ENCODE peak calls at places on chromosomes 3 and 15, in six cellular contexts. One of them, this sample, is unnamed. For H3K27me3, the result is how much of the 10 kb centered on the place peaks cover.

GRCh38 chr15:77031376-77032050 is 36.6 kb downstream of the PSTPIP1 start:
- DNase-seq in H9: peak
- DNase-seq in IMR-90: peak
- DNase-seq in mesenchymal stem cell: no peak
- DNase-seq in H1: no peak
- DNase-seq in mesendoderm: no peak
- DNase-seq in this sample: no peak

GRCh38 chr3:184635126-184635525 is 73.5 kb downstream of the EPHB3 start:
- DNase-seq in mesendoderm: no peak
- DNase-seq in IMR-90: no peak
- DNase-seq in H9: no peak
- DNase-seq in mesenchymal stem cell: no peak
- DNase-seq in H1: no peak
- DNase-seq in this sample: no peak

GRCh38 chr3:159824341-159824740 is 164.3 kb upstream of the IL12A start:
- DNase-seq in IMR-90: peak
- DNase-seq in mesendoderm: no peak
- DNase-seq in H9: no peak
- DNase-seq in H1: no peak
- DNase-seq in mesenchymal stem cell: peak
- DNase-seq in this sample: no peak

GRCh38 chr15:37004981-37005735 is 95.2 kb downstream of the MEIS2 start:
- DNase-seq in H1: no peak
- DNase-seq in mesenchymal stem cell: no peak
- DNase-seq in H9: no peak
- DNase-seq in mesendoderm: no peak
- DNase-seq in IMR-90: no peak
- DNase-seq in this sample: no peak

GRCh38 chr3:38039899-38040261 is 872 bp downstream of the DLEC1 start:
- DNase-seq in IMR-90: peak
- DNase-seq in H9: peak
- DNase-seq in mesendoderm: peak
- DNase-seq in mesenchymal stem cell: peak
- DNase-seq in H1: no peak
- DNase-seq in this sample: no peak

GRCh38 chr15:65869954-65870871 is 922 bp downstream of the RAB11A start:
- DNase-seq in H9: peak
- DNase-seq in mesenchymal stem cell: peak
- DNase-seq in mesendoderm: peak
- DNase-seq in IMR-90: peak
- DNase-seq in H1: no peak
- DNase-seq in this sample: peak

GRCh38 chr15:99121691-99122410 is 17.0 kb downstream of the SYNM start:
- DNase-seq in IMR-90: no peak
- DNase-seq in mesendoderm: no peak
- DNase-seq in H9: no peak
- DNase-seq in mesenchymal stem cell: no peak
- DNase-seq in H1: no peak
- DNase-seq in this sample: no peak

GRCh38 chr15:64090527-64090926 is 3.1 kb downstream of the CIAO2A start:
- DNase-seq in mesendoderm: no peak
- DNase-seq in H9: no peak
- DNase-seq in mesenchymal stem cell: no peak
- DNase-seq in H1: no peak
- DNase-seq in IMR-90: no peak
- DNase-seq in this sample: no peak

GRCh38 chr3:183586477-183586876 is 31.0 kb upstream of the KLHL6 start:
- DNase-seq in H1: no peak
- DNase-seq in IMR-90: no peak
- DNase-seq in H9: no peak
- DNase-seq in mesendoderm: no peak
- DNase-seq in mesenchymal stem cell: no peak
- DNase-seq in this sample: no peak

GRCh38 chr3:110528305-110529121 is 543.1 kb upstream of the NECTIN3 start:
- DNase-seq in mesenchymal stem cell: no peak
- DNase-seq in H1: no peak
- DNase-seq in H9: no peak
- DNase-seq in mesendoderm: no peak
- DNase-seq in IMR-90: peak
- DNase-seq in this sample: no peak
- H2BK15ac ChIP-seq in mesenchymal stem cell: peak
- H2BK15ac ChIP-seq in H1: no peak
- H2BK15ac ChIP-seq in H9: no peak
- H2BK15ac ChIP-seq in mesendoderm: no peak
- H2BK15ac ChIP-seq in IMR-90: peak
- H2BK15ac ChIP-seq in this sample: no peak

DNA sequence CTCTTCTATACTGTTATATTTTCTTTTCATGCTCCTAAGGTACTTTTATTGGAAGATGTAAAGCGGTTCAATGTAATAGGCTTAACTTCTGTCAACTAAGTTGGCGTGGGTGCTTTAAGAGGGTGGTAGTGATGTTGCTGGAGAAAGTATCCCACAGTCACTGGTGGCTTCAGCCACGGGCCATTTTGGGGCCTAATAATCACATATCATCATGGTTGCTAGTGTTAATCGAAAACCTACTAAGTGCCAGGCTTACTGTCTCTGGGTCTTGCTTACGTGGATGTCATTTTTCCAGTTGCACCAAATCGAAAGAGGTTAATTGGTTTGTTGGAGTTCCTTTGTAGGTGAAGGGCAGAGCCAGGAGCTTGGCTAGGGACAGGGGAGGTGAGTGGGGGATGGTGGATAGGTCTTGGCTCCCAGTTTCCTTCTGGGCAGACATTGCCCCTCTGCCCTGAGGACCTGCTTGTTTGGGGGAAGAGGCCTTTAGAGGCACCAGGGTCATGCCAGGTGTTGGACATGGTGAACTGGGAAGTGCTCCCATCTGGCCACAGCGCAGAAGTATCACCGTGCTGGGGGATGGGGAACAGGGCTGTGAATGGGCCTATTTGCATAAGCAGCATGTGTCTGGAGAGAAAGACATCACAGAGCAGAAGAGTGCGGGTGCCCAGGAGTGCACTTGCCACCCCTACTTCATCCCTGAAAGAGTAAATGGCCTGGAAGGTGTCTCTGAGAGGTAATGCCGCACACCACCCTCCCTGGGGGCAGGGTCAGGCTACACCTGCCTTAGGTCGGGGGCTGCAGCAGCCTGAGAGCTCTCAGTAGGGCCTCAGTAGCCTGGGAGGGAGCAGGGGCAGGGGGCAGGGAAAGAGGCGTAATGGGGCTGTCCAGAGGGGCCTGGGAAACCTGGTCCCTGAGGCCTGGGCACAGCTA is 62.4 kb upstream of the POLG start:
- DNase-seq in mesendoderm: no peak
- DNase-seq in IMR-90: no peak
- DNase-seq in H1: no peak
- DNase-seq in H9: peak
- DNase-seq in mesenchymal stem cell: no peak
- DNase-seq in this sample: no peak
- H3K27me3 ChIP-seq in mesendoderm: half or more
- H3K27me3 ChIP-seq in IMR-90: half or more
- H3K27me3 ChIP-seq in H1: half or more
- H3K27me3 ChIP-seq in H9: half or more
- H3K27me3 ChIP-seq in mesenchymal stem cell: half or more
- H3K27me3 ChIP-seq in this sample: half or more

DNA sequence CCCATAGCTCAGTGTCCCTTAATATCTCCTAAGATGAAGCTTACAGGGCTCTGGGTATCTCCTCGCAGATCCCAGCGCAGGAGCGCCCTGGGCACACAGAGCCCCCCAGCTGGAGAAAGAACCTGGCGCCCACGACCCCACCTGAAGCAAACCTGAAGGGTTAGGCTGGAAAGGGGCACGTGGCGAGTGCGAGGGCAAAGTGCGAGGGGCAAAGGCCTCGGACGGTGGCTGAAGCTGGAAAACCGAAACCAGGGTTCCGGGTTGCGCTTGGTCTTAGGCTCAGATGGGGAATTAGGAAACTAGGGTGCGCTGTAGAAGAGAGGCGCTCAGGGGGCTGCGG is 3.9 kb downstream of the SOX14 start:
- DNase-seq in H9: no peak
- DNase-seq in mesenchymal stem cell: no peak
- DNase-seq in IMR-90: no peak
- DNase-seq in H1: no peak
- DNase-seq in mesendoderm: no peak
- DNase-seq in this sample: no peak
- H3K23ac ChIP-seq in H9: no peak
- H3K23ac ChIP-seq in mesenchymal stem cell: peak
- H3K23ac ChIP-seq in IMR-90: no peak
- H3K23ac ChIP-seq in H1: no peak
- H3K23ac ChIP-seq in mesendoderm: no peak
- H3K23ac ChIP-seq in this sample: no peak

GRCh38 chr3:63523100-63523499 is 129.4 kb upstream of the SNTN start:
- DNase-seq in mesendoderm: peak
- DNase-seq in H9: peak
- DNase-seq in H1: no peak
- DNase-seq in mesenchymal stem cell: no peak
- DNase-seq in IMR-90: no peak
- DNase-seq in this sample: peak
- H2BK15ac ChIP-seq in mesendoderm: no peak
- H2BK15ac ChIP-seq in H9: no peak
- H2BK15ac ChIP-seq in H1: no peak
- H2BK15ac ChIP-seq in mesenchymal stem cell: no peak
- H2BK15ac ChIP-seq in IMR-90: no peak
- H2BK15ac ChIP-seq in this sample: no peak

GRCh38 chr3:164023480-164023879 is 1054.8 kb downstream of the SI start:
- DNase-seq in H9: no peak
- DNase-seq in IMR-90: no peak
- DNase-seq in mesenchymal stem cell: no peak
- DNase-seq in H1: no peak
- DNase-seq in mesendoderm: no peak
- DNase-seq in this sample: no peak

DNA sequence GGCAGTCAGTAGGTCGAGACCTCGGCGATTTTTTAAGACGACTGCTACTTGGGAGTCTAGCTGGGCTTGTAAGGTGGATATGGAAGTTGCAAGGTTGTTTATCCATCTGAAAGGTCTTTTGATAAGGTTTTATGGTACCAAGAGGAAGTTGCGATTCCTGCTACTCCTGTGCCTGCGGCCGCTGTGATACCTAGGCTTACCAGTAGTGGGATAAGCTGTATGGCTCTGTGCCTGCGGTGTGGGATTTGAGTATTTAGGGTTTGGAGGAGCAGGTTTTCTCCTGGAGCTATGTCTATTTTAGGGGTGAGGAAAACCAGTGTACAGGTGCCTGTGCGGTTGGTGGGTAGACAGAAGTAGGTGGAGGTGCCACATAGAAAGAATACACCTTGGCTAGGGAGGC is 1059.8 kb downstream of the SI start:
- DNase-seq in H9: no peak
- DNase-seq in mesenchymal stem cell: no peak
- DNase-seq in IMR-90: no peak
- DNase-seq in mesendoderm: no peak
- DNase-seq in H1: no peak
- DNase-seq in this sample: no peak
- H3K27me3 ChIP-seq in H9: under half
- H3K27me3 ChIP-seq in mesenchymal stem cell: under half
- H3K27me3 ChIP-seq in IMR-90: under half
- H3K27me3 ChIP-seq in mesendoderm: under half
- H3K27me3 ChIP-seq in H1: under half
- H3K27me3 ChIP-seq in this sample: under half

GRCh38 chr3:51873876-51874275 is 1.5 kb downstream of the IQCF5 start:
- DNase-seq in H9: no peak
- DNase-seq in mesendoderm: no peak
- DNase-seq in mesenchymal stem cell: no peak
- DNase-seq in H1: no peak
- DNase-seq in IMR-90: no peak
- DNase-seq in this sample: no peak

GRCh38 chr3:51875501-51875900 is at the start of gene IQCF5:
- DNase-seq in H1: no peak
- DNase-seq in IMR-90: no peak
- DNase-seq in H9: no peak
- DNase-seq in mesendoderm: no peak
- DNase-seq in mesenchymal stem cell: no peak
- DNase-seq in this sample: no peak

GRCh38 chr3:51876186-51876585 is 785 bp upstream of the IQCF5 start:
- DNase-seq in IMR-90: no peak
- DNase-seq in mesenchymal stem cell: no peak
- DNase-seq in mesendoderm: peak
- DNase-seq in H9: no peak
- DNase-seq in H1: no peak
- DNase-seq in this sample: no peak

GRCh38 chr3:51874411-51874810 is 990 bp downstream of the IQCF5 start:
- DNase-seq in H1: no peak
- DNase-seq in H9: no peak
- DNase-seq in IMR-90: no peak
- DNase-seq in mesenchymal stem cell: no peak
- DNase-seq in mesendoderm: no peak
- DNase-seq in this sample: no peak

GRCh38 chr3:51874889-51875288 is 512 bp downstream of the IQCF5 start:
- DNase-seq in IMR-90: no peak
- DNase-seq in H9: no peak
- DNase-seq in mesenchymal stem cell: no peak
- DNase-seq in H1: no peak
- DNase-seq in mesendoderm: no peak
- DNase-seq in this sample: no peak
- H3K23ac ChIP-seq in IMR-90: no peak
- H3K23ac ChIP-seq in H9: no peak
- H3K23ac ChIP-seq in mesenchymal stem cell: no peak
- H3K23ac ChIP-seq in H1: no peak
- H3K23ac ChIP-seq in mesendoderm: no peak
- H3K23ac ChIP-seq in this sample: no peak

GRCh38 chr3:41662288-41662687 is 299.6 kb downstream of the ULK4 start:
- DNase-seq in mesendoderm: no peak
- DNase-seq in mesenchymal stem cell: no peak
- DNase-seq in IMR-90: peak
- DNase-seq in H9: no peak
- DNase-seq in H1: no peak
- DNase-seq in this sample: no peak

DNA sequence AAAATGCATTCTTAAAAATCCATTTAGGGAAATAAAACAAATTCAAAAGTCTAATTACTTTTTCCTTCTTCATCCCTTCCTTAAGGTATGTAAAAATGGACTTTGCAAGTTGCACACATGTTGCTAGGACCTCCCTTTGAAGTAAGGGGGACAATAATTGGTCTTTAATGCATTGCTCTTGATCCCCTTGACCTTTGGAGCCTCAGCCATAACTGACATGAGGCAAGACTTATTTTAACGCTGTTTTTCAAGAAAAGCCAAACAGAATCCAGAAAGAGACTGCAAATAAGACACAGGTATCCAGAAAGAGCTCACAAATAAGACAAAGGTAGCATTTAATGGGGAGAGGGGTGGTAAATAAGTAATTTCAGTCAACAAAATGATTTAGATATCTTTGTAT is 301.4 kb downstream of the ULK4 start:
- DNase-seq in H9: no peak
- DNase-seq in mesenchymal stem cell: no peak
- DNase-seq in mesendoderm: no peak
- DNase-seq in H1: no peak
- DNase-seq in IMR-90: no peak
- DNase-seq in this sample: no peak
- H2BK15ac ChIP-seq in H9: no peak
- H2BK15ac ChIP-seq in mesenchymal stem cell: no peak
- H2BK15ac ChIP-seq in mesendoderm: no peak
- H2BK15ac ChIP-seq in H1: no peak
- H2BK15ac ChIP-seq in IMR-90: no peak
- H2BK15ac ChIP-seq in this sample: no peak

GRCh38 chr3:195760345-195760983 is 39.7 kb downstream of the MUC20 start:
- DNase-seq in IMR-90: no peak
- DNase-seq in H9: no peak
- DNase-seq in mesenchymal stem cell: no peak
- DNase-seq in mesendoderm: no peak
- DNase-seq in H1: no peak
- DNase-seq in this sample: no peak
- H3K27me3 ChIP-seq in IMR-90: half or more
- H3K27me3 ChIP-seq in H9: under half
- H3K27me3 ChIP-seq in mesenchymal stem cell: half or more
- H3K27me3 ChIP-seq in mesendoderm: under half
- H3K27me3 ChIP-seq in H1: under half
- H3K27me3 ChIP-seq in this sample: under half